ENCODE peak calls at places on chromosomes 13 and 19, in seven cellular contexts. One of them, this sample, is unnamed.
A peak's percentile ranks its signal among the peaks of the same experiment; 100 is the strongest.

GRCh38 chr13:34507630-34508029 is 434.4 kb upstream of the NBEA start:
- DNase-seq in OCI-LY7: no peak
- DNase-seq in neural progenitor cell: no peak
- DNase-seq in upper lobe of right lung: no peak
- DNase-seq in body of pancreas: no peak
- DNase-seq in lung: no peak
- DNase-seq in mesothelial cell of epicardium: no peak
- DNase-seq in this sample: no peak

GRCh38 chr13:100240109-100240779 is 151.4 kb downstream of the PCCA start:
- DNase-seq in OCI-LY7: no peak
- DNase-seq in neural progenitor cell: peak; percentile 18
- DNase-seq in upper lobe of right lung: no peak
- DNase-seq in body of pancreas: no peak
- DNase-seq in lung: no peak
- DNase-seq in mesothelial cell of epicardium: no peak
- DNase-seq in this sample: no peak

GRCh38 chr13:27159806-27160563 is 11.6 kb downstream of the USP12 start:
- DNase-seq in OCI-LY7: no peak
- DNase-seq in neural progenitor cell: no peak
- DNase-seq in upper lobe of right lung: no peak
- DNase-seq in body of pancreas: no peak
- DNase-seq in lung: no peak
- DNase-seq in mesothelial cell of epicardium: no peak
- DNase-seq in this sample: no peak

GRCh38 chr19:49200238-49200862 is 42.8 kb downstream of the TRPM4 start:
- DNase-seq in OCI-LY7: peak; percentile 76
- DNase-seq in neural progenitor cell: no peak
- DNase-seq in upper lobe of right lung: no peak
- DNase-seq in body of pancreas: no peak
- DNase-seq in lung: no peak
- DNase-seq in mesothelial cell of epicardium: no peak
- DNase-seq in this sample: no peak

GRCh38 chr19:33666196-33666595 is 44.4 kb downstream of the CHST8 start:
- DNase-seq in OCI-LY7: no peak
- DNase-seq in neural progenitor cell: no peak
- DNase-seq in upper lobe of right lung: no peak
- DNase-seq in body of pancreas: no peak
- DNase-seq in lung: no peak
- DNase-seq in mesothelial cell of epicardium: no peak
- DNase-seq in this sample: no peak

GRCh38 chr19:677201-677600 is 1.0 kb downstream of the FSTL3 start:
- DNase-seq in OCI-LY7: no peak
- DNase-seq in neural progenitor cell: no peak
- DNase-seq in upper lobe of right lung: peak; percentile 86
- DNase-seq in body of pancreas: peak; percentile 72
- DNase-seq in lung: peak; percentile 68
- DNase-seq in mesothelial cell of epicardium: peak; percentile 40
- DNase-seq in this sample: peak; percentile 66

GRCh38 chr19:7679771-7680605 is 645 bp upstream of the TRAPPC5 start:
- DNase-seq in OCI-LY7: no peak
- DNase-seq in neural progenitor cell: no peak
- DNase-seq in upper lobe of right lung: no peak
- DNase-seq in body of pancreas: no peak
- DNase-seq in lung: no peak
- DNase-seq in mesothelial cell of epicardium: no peak
- DNase-seq in this sample: no peak

GRCh38 chr19:28472843-28473242 is 740.1 kb downstream of the UQCRFS1 start:
- DNase-seq in OCI-LY7: no peak
- DNase-seq in neural progenitor cell: no peak
- DNase-seq in upper lobe of right lung: peak; percentile 80
- DNase-seq in body of pancreas: peak; percentile 17
- DNase-seq in lung: peak; percentile 38
- DNase-seq in mesothelial cell of epicardium: no peak
- DNase-seq in this sample: no peak

GRCh38 chr19:30799854-30800755 is 427.9 kb downstream of the ZNF536 start:
- DNase-seq in OCI-LY7: no peak
- DNase-seq in neural progenitor cell: peak; percentile 80
- DNase-seq in upper lobe of right lung: peak; percentile 74
- DNase-seq in body of pancreas: peak; percentile 53
- DNase-seq in lung: peak; percentile 47
- DNase-seq in mesothelial cell of epicardium: no peak
- DNase-seq in this sample: no peak

GRCh38 chr13:95546919-95547318 is 5.6 kb upstream of the CLDN10 start:
- DNase-seq in OCI-LY7: no peak
- DNase-seq in neural progenitor cell: no peak
- DNase-seq in upper lobe of right lung: no peak
- DNase-seq in body of pancreas: no peak
- DNase-seq in lung: no peak
- DNase-seq in mesothelial cell of epicardium: no peak
- DNase-seq in this sample: no peak

GRCh38 chr19:31500921-31501320 is 151.7 kb upstream of the TSHZ3 start:
- DNase-seq in OCI-LY7: no peak
- DNase-seq in neural progenitor cell: no peak
- DNase-seq in upper lobe of right lung: no peak
- DNase-seq in body of pancreas: no peak
- DNase-seq in lung: no peak
- DNase-seq in mesothelial cell of epicardium: no peak
- DNase-seq in this sample: no peak

GRCh38 chr19:5354403-5354802 is 13.8 kb upstream of the PTPRS start:
- DNase-seq in OCI-LY7: no peak
- DNase-seq in neural progenitor cell: peak; percentile 39
- DNase-seq in upper lobe of right lung: no peak
- DNase-seq in body of pancreas: no peak
- DNase-seq in lung: no peak
- DNase-seq in mesothelial cell of epicardium: no peak
- DNase-seq in this sample: no peak

GRCh38 chr19:2561895-2562294 is 86.0 kb downstream of the GADD45B start:
- DNase-seq in OCI-LY7: peak; percentile 82
- DNase-seq in neural progenitor cell: no peak
- DNase-seq in upper lobe of right lung: no peak
- DNase-seq in body of pancreas: no peak
- DNase-seq in lung: no peak
- DNase-seq in mesothelial cell of epicardium: no peak
- DNase-seq in this sample: no peak

GRCh38 chr13:108190897-108191296 is 24.4 kb downstream of the LIG4 start:
- DNase-seq in OCI-LY7: no peak
- DNase-seq in neural progenitor cell: no peak
- DNase-seq in upper lobe of right lung: no peak
- DNase-seq in body of pancreas: no peak
- DNase-seq in lung: no peak
- DNase-seq in mesothelial cell of epicardium: no peak
- DNase-seq in this sample: no peak

GRCh38 chr13:109494955-109495354 is 291.4 kb downstream of the IRS2 start:
- DNase-seq in OCI-LY7: no peak
- DNase-seq in neural progenitor cell: no peak
- DNase-seq in upper lobe of right lung: no peak
- DNase-seq in body of pancreas: no peak
- DNase-seq in lung: no peak
- DNase-seq in mesothelial cell of epicardium: no peak
- DNase-seq in this sample: peak; percentile 81

GRCh38 chr13:59770451-59770850 is 393.3 kb downstream of the DIAPH3 start:
- DNase-seq in OCI-LY7: no peak
- DNase-seq in neural progenitor cell: no peak
- DNase-seq in upper lobe of right lung: no peak
- DNase-seq in body of pancreas: no peak
- DNase-seq in lung: no peak
- DNase-seq in mesothelial cell of epicardium: no peak
- DNase-seq in this sample: no peak

GRCh38 chr19:5822181-5822844 is 17.2 kb downstream of the FUT6 start:
- DNase-seq in OCI-LY7: no peak
- DNase-seq in neural progenitor cell: no peak
- DNase-seq in upper lobe of right lung: no peak
- DNase-seq in body of pancreas: peak; percentile 64
- DNase-seq in lung: no peak
- DNase-seq in mesothelial cell of epicardium: no peak
- DNase-seq in this sample: no peak

GRCh38 chr19:49588370-49589122 is 2.4 kb upstream of the PRR12 start:
- DNase-seq in OCI-LY7: no peak
- DNase-seq in neural progenitor cell: no peak
- DNase-seq in upper lobe of right lung: no peak
- DNase-seq in body of pancreas: no peak
- DNase-seq in lung: no peak
- DNase-seq in mesothelial cell of epicardium: no peak
- DNase-seq in this sample: no peak

GRCh38 chr19:47661161-47661560 is 52.1 kb upstream of the EHD2 start:
- DNase-seq in OCI-LY7: no peak
- DNase-seq in neural progenitor cell: no peak
- DNase-seq in upper lobe of right lung: no peak
- DNase-seq in body of pancreas: no peak
- DNase-seq in lung: no peak
- DNase-seq in mesothelial cell of epicardium: no peak
- DNase-seq in this sample: no peak

GRCh38 chr13:50543767-50544166 is 299.7 kb downstream of the DLEU7 start:
- DNase-seq in OCI-LY7: no peak
- DNase-seq in neural progenitor cell: peak; percentile 26
- DNase-seq in upper lobe of right lung: no peak
- DNase-seq in body of pancreas: no peak
- DNase-seq in lung: no peak
- DNase-seq in mesothelial cell of epicardium: no peak
- DNase-seq in this sample: no peak

GRCh38 chr19:19538077-19538764 is at the start of gene CILP2:
- DNase-seq in OCI-LY7: peak; percentile 45
- DNase-seq in neural progenitor cell: peak; percentile 86
- DNase-seq in upper lobe of right lung: no peak
- DNase-seq in body of pancreas: peak; percentile 55
- DNase-seq in lung: no peak
- DNase-seq in mesothelial cell of epicardium: peak; percentile 67
- DNase-seq in this sample: no peak

GRCh38 chr19:50649433-50650391 is at the start of gene C19orf81:
- DNase-seq in OCI-LY7: peak; percentile 73
- DNase-seq in neural progenitor cell: peak; percentile 77
- DNase-seq in upper lobe of right lung: no peak
- DNase-seq in body of pancreas: no peak
- DNase-seq in lung: no peak
- DNase-seq in mesothelial cell of epicardium: no peak
- DNase-seq in this sample: no peak

GRCh38 chr19:51338563-51339312 is 3.2 kb downstream of the VSIG10L start:
- DNase-seq in OCI-LY7: peak; percentile 87
- DNase-seq in neural progenitor cell: peak; percentile 94
- DNase-seq in upper lobe of right lung: peak; percentile 93
- DNase-seq in body of pancreas: peak; percentile 88
- DNase-seq in lung: peak; percentile 82
- DNase-seq in mesothelial cell of epicardium: peak; percentile 84
- DNase-seq in this sample: peak; percentile 52

GRCh38 chr13:48738261-48738755 is 84.6 kb downstream of the CYSLTR2 start:
- DNase-seq in OCI-LY7: no peak
- DNase-seq in neural progenitor cell: peak; percentile 3
- DNase-seq in upper lobe of right lung: no peak
- DNase-seq in body of pancreas: no peak
- DNase-seq in lung: no peak
- DNase-seq in mesothelial cell of epicardium: no peak
- DNase-seq in this sample: no peak

GRCh38 chr13:75485286-75486062 is 3.5 kb upstream of the TBC1D4 start:
- DNase-seq in OCI-LY7: no peak
- DNase-seq in neural progenitor cell: no peak
- DNase-seq in upper lobe of right lung: no peak
- DNase-seq in body of pancreas: no peak
- DNase-seq in lung: no peak
- DNase-seq in mesothelial cell of epicardium: no peak
- DNase-seq in this sample: peak; percentile 60

GRCh38 chr13:113061796-113062425 is 43.7 kb upstream of the F7 start:
- DNase-seq in OCI-LY7: no peak
- DNase-seq in neural progenitor cell: no peak
- DNase-seq in upper lobe of right lung: peak; percentile 29
- DNase-seq in body of pancreas: no peak
- DNase-seq in lung: no peak
- DNase-seq in mesothelial cell of epicardium: no peak
- DNase-seq in this sample: no peak

GRCh38 chr19:6213696-6214585 is 65.8 kb downstream of the MLLT1 start:
- DNase-seq in OCI-LY7: no peak
- DNase-seq in neural progenitor cell: no peak
- DNase-seq in upper lobe of right lung: peak; percentile 56
- DNase-seq in body of pancreas: no peak
- DNase-seq in lung: no peak
- DNase-seq in mesothelial cell of epicardium: no peak
- DNase-seq in this sample: no peak

GRCh38 chr19:384801-385169 is 24.2 kb downstream of the C2CD4C start:
- DNase-seq in OCI-LY7: peak; percentile 29
- DNase-seq in neural progenitor cell: no peak
- DNase-seq in upper lobe of right lung: no peak
- DNase-seq in body of pancreas: no peak
- DNase-seq in lung: no peak
- DNase-seq in mesothelial cell of epicardium: no peak
- DNase-seq in this sample: no peak

GRCh38 chr19:28960986-28961705 is 251.8 kb downstream of the UQCRFS1 start:
- DNase-seq in OCI-LY7: no peak
- DNase-seq in neural progenitor cell: no peak
- DNase-seq in upper lobe of right lung: no peak
- DNase-seq in body of pancreas: no peak
- DNase-seq in lung: no peak
- DNase-seq in mesothelial cell of epicardium: no peak
- DNase-seq in this sample: peak; percentile 78

GRCh38 chr13:46146898-46147297 is 35.1 kb downstream of the LCP1 start:
- DNase-seq in OCI-LY7: no peak
- DNase-seq in neural progenitor cell: peak; percentile 41
- DNase-seq in upper lobe of right lung: no peak
- DNase-seq in body of pancreas: no peak
- DNase-seq in lung: no peak
- DNase-seq in mesothelial cell of epicardium: no peak
- DNase-seq in this sample: peak; percentile 8
- TF ChIP-seq CTCF in OCI-LY7: no peak
- TF ChIP-seq CTCF in neural progenitor cell: peak; percentile 46
- TF ChIP-seq CTCF in upper lobe of right lung: peak; percentile 22
- TF ChIP-seq CTCF in body of pancreas: no peak
- TF ChIP-seq CTCF in lung: peak; percentile 1
- TF ChIP-seq CTCF in mesothelial cell of epicardium: no peak
- TF ChIP-seq CTCF in this sample: peak; percentile 51

GRCh38 chr13:32415019-32415418 is 12.9 kb downstream of the N4BP2L1 start:
- DNase-seq in OCI-LY7: peak; percentile 20
- DNase-seq in neural progenitor cell: peak; percentile 51
- DNase-seq in upper lobe of right lung: no peak
- DNase-seq in body of pancreas: peak; percentile 30
- DNase-seq in lung: no peak
- DNase-seq in mesothelial cell of epicardium: no peak
- DNase-seq in this sample: no peak
- TF ChIP-seq CTCF in OCI-LY7: peak; percentile 72
- TF ChIP-seq CTCF in neural progenitor cell: peak; percentile 74
- TF ChIP-seq CTCF in upper lobe of right lung: peak; percentile 46
- TF ChIP-seq CTCF in body of pancreas: no peak
- TF ChIP-seq CTCF in lung: no peak
- TF ChIP-seq CTCF in mesothelial cell of epicardium: no peak
- TF ChIP-seq CTCF in this sample: peak; percentile 77

GRCh38 chr13:39602614-39603366 is at the start of gene LHFPL6:
- DNase-seq in OCI-LY7: peak; percentile 69
- DNase-seq in neural progenitor cell: peak; percentile 90
- DNase-seq in upper lobe of right lung: peak; percentile 90
- DNase-seq in body of pancreas: peak; percentile 79
- DNase-seq in lung: peak; percentile 78
- DNase-seq in mesothelial cell of epicardium: peak; percentile 79
- DNase-seq in this sample: peak; percentile 71
- TF ChIP-seq CTCF in OCI-LY7: no peak
- TF ChIP-seq CTCF in neural progenitor cell: peak; percentile 57
- TF ChIP-seq CTCF in upper lobe of right lung: peak; percentile 45
- TF ChIP-seq CTCF in body of pancreas: peak; percentile 12
- TF ChIP-seq CTCF in lung: no peak
- TF ChIP-seq CTCF in mesothelial cell of epicardium: no peak
- TF ChIP-seq CTCF in this sample: peak; percentile 68

DNA sequence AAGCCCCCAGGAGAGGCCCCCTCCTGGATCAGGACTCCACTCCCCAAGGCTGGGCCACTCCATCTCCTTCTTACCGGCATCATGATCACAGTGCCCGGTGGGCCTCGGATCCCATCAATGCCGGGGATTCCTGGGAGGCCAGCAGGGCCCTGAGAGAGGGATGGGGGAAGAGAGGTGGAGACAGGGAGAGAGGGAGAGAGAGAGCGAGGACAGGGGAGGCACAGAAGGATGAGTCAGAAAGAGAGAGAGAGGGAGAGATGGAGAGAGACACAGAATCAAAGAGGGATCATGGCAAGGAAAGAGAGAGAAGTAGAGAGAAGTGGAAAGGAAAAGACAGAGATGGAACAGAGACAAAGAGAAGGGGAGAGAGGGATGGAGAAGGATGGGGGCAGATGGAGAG is 13.8 kb downstream of the COL5A3 start:
- DNase-seq in OCI-LY7: no peak
- DNase-seq in neural progenitor cell: no peak
- DNase-seq in upper lobe of right lung: no peak
- DNase-seq in body of pancreas: no peak
- DNase-seq in lung: no peak
- DNase-seq in mesothelial cell of epicardium: no peak
- DNase-seq in this sample: no peak
- TF ChIP-seq CTCF in OCI-LY7: no peak
- TF ChIP-seq CTCF in neural progenitor cell: no peak
- TF ChIP-seq CTCF in upper lobe of right lung: no peak
- TF ChIP-seq CTCF in body of pancreas: no peak
- TF ChIP-seq CTCF in lung: no peak
- TF ChIP-seq CTCF in mesothelial cell of epicardium: no peak
- TF ChIP-seq CTCF in this sample: no peak